ENCODE peak calls at places on chromosomes 1 and 21, in ten cellular contexts. F, W, B, Q, K, T, M, P, S and V are unnamed samples.
A peak's percentile ranks its signal among the peaks of the same experiment; 100 is the strongest.

GRCh38 chr1:158579733-158580132 is at the start of gene OR10X1:
- DNase-seq in T (no peak), B (no peak), K (no peak), P (no peak), M (no peak), S (no peak), Q (no peak), W (no peak), F (no peak), V (no peak)

GRCh38 chr1:44571712-44572571 is 102.3 kb downstream of the TMEM53 start:
- DNase-seq in P (no peak), S (peak; percentile 45), F (no peak), K (no peak), W (no peak), M (peak; percentile 39), Q (peak; percentile 63), B (no peak), T (no peak), V (no peak)

GRCh38 chr21:46099476-46099875 is 1.6 kb downstream of the COL6A2 start:
- DNase-seq in W (peak; percentile 3), P (peak; percentile 85), T (no peak), Q (peak; percentile 57), M (peak; percentile 15), F (peak; percentile 23), K (peak; percentile 45), S (peak; percentile 47), B (peak; percentile 75), V (no peak)

GRCh38 chr1:236455242-236455641 is 61.2 kb downstream of the EDARADD start:
- DNase-seq in F (no peak), K (no peak), S (no peak), P (no peak), M (no peak), B (no peak), Q (no peak), W (peak; percentile 71), T (no peak), V (no peak)

GRCh38 chr1:227779021-227779441 is 36.4 kb upstream of the PRSS38 start:
- DNase-seq in K (no peak), Q (no peak), S (no peak), P (peak; percentile 56), M (no peak), F (no peak), B (no peak), T (no peak), W (no peak), V (no peak)

GRCh38 chr1:97050501-97050900 is 328.9 kb downstream of the PTBP2 start:
- DNase-seq in W (no peak), K (no peak), Q (peak; percentile 61), M (no peak), B (no peak), T (no peak), F (no peak), P (no peak), S (peak; percentile 3), V (peak; percentile 55)

GRCh38 chr1:226990133-226990716 is 50.1 kb downstream of the COQ8A start:
- DNase-seq in S (no peak), B (peak; percentile 88), W (no peak), P (peak; percentile 62), Q (no peak), M (peak; percentile 28), F (no peak), T (no peak), K (peak; percentile 81), V (no peak)

GRCh38 chr21:31184462-31184861 is 146.2 kb upstream of the KRTAP19-8 start:
- DNase-seq in K (no peak), M (no peak), Q (no peak), P (no peak), W (no peak), T (no peak), B (no peak), F (no peak), S (peak; percentile 35), V (no peak)

GRCh38 chr1:196193891-196194559 is 414.2 kb downstream of the KCNT2 start:
- DNase-seq in F (no peak), K (no peak), M (no peak), S (no peak), Q (no peak), P (no peak), T (no peak), B (no peak), W (no peak), V (no peak)

GRCh38 chr1:12552111-12552888 is 65.7 kb downstream of the DHRS3 start:
- DNase-seq in S (no peak), K (no peak), W (no peak), B (no peak), P (peak; percentile 65), M (no peak), Q (no peak), T (no peak), F (no peak), V (no peak)

GRCh38 chr21:33947451-33948095 is 32.0 kb upstream of the ATP5PO start:
- DNase-seq in F (peak; percentile 79), B (no peak), S (peak; percentile 38), P (peak; percentile 96), M (peak; percentile 94), Q (peak; percentile 95), W (peak; percentile 89), T (peak; percentile 73), K (peak; percentile 83), V (no peak)

GRCh38 chr1:233518344-233518743 is 95.6 kb upstream of the KCNK1 start:
- DNase-seq in T (no peak), W (no peak), K (peak; percentile 22), M (no peak), S (peak; percentile 39), B (no peak), P (no peak), F (peak; percentile 42), Q (peak; percentile 91), V (no peak)

GRCh38 chr1:116151739-116152576 is 40.8 kb downstream of the MAB21L3 start:
- DNase-seq in P (peak; percentile 78), S (peak; percentile 96), B (peak; percentile 93), Q (peak; percentile 87), T (no peak), K (peak; percentile 82), F (peak; percentile 82), M (no peak), W (peak; percentile 71), V (no peak)

GRCh38 chr1:94092210-94092613 is 28.7 kb downstream of the ABCA4 start:
- DNase-seq in S (peak; percentile 30), P (peak; percentile 60), W (no peak), T (no peak), B (no peak), F (no peak), K (no peak), Q (no peak), M (no peak), V (no peak)

GRCh38 chr1:204112876-204113730 is 38.7 kb downstream of the ETNK2 start:
- DNase-seq in Q (no peak), K (no peak), B (no peak), T (no peak), F (no peak), M (no peak), W (no peak), S (no peak), P (no peak), V (no peak)

GRCh38 chr1:180950321-180950720 is 37.6 kb downstream of the KIAA1614 start:
- DNase-seq in T (no peak), P (peak; percentile 61), F (no peak), M (no peak), K (no peak), Q (no peak), B (peak; percentile 69), W (no peak), S (peak; percentile 17), V (no peak)

GRCh38 chr1:11680270-11681070 is 478 bp downstream of the MAD2L2 start:
- DNase-seq in M (no peak), W (no peak), B (no peak), T (no peak), S (peak; percentile 58), P (peak; percentile 71), Q (peak; percentile 48), K (peak; percentile 22), F (no peak), V (no peak)

GRCh38 chr1:71882241-71883036 is 399.9 kb downstream of the NEGR1 start:
- DNase-seq in F (no peak), Q (no peak), P (no peak), T (no peak), M (no peak), W (no peak), S (no peak), K (no peak), B (no peak), V (no peak)

GRCh38 chr1:80989455-80989854 is 811.3 kb upstream of the ADGRL2 start:
- DNase-seq in W (no peak), F (no peak), B (no peak), K (no peak), T (no peak), M (no peak), P (no peak), Q (no peak), S (no peak), V (no peak)

GRCh38 chr1:66333463-66334232 is 200.3 kb upstream of the SGIP1 start:
- DNase-seq in B (no peak), Q (peak; percentile 38), F (no peak), K (peak; percentile 28), P (no peak), S (no peak), M (no peak), W (no peak), T (no peak), V (no peak)
- TF ChIP-seq POLR2AphosphoS5 in B (peak; percentile 75), Q (peak; percentile 22), F (no peak), K (no peak), P (no peak), S (no peak), M (no peak), W (peak; percentile 26), T (no peak), V (no peak)

DNA sequence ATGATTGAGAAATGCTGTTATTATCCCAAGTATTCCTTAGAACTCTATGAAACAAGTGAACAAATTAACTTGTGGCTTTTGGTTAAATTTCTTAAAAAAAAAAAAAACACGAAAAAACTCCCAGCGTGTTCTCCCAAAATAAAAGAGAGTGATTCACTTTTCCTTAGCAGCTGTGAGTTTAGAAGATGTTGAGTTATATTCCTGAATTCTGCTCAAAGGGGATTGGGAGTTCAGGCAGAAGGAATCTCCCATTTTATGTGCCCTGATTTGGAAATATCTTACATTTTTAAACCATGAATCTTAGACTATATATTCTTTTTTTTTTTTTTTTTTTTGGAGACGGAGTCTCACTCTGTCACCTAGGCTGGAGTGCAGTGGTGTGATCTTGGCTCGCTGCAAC is 34.3 kb downstream of the SMG7 start:
- DNase-seq in T (no peak), M (no peak), S (no peak), P (no peak), F (no peak), W (no peak), Q (no peak), B (no peak), K (no peak), V (no peak)
- TF ChIP-seq POLR2AphosphoS5 in T (no peak), M (no peak), S (no peak), P (no peak), F (no peak), W (no peak), Q (no peak), B (no peak), K (no peak), V (no peak)

GRCh38 chr1:9399510-9400424 is 107.1 kb downstream of the SPSB1 start:
- DNase-seq in M (peak; percentile 65), Q (no peak), K (no peak), F (peak; percentile 28), T (no peak), W (no peak), S (no peak), P (peak; percentile 81), B (no peak), V (no peak)
- TF ChIP-seq POLR2AphosphoS5 in M (no peak), Q (no peak), K (peak; percentile 16), F (peak; percentile 7), T (no peak), W (no peak), S (no peak), P (no peak), B (peak; percentile 39), V (no peak)

GRCh38 chr1:77219166-77219887 is at the start of gene PIGK:
- DNase-seq in Q (peak; percentile 96), F (peak; percentile 90), P (peak; percentile 91), K (peak; percentile 93), M (peak; percentile 81), T (peak; percentile 70), B (peak; percentile 97), S (peak; percentile 74), W (peak; percentile 86), V (no peak)
- TF ChIP-seq POLR2AphosphoS5 in Q (peak; percentile 90), F (peak; percentile 93), P (peak; percentile 40), K (peak; percentile 67), M (peak; percentile 85), T (peak; percentile 75), B (peak; percentile 84), S (peak; percentile 89), W (peak; percentile 85), V (peak; percentile 94)